ENCODE peak calls at places on chromosomes 12 and 14, in eight cellular contexts. One of them, this sample, is unnamed.

GRCh38 chr12:22916241-22916640 is 291.3 kb downstream of the ETNK1 start:
- DNase-seq in body of pancreas: no peak
- DNase-seq in activated B cell treated with CpG ODN at 0.5 μM for 24 hours: no peak
- DNase-seq in astrocyte of the spinal cord: no peak
- DNase-seq in GM10248: no peak
- DNase-seq in neural progenitor cell: no peak
- DNase-seq in AG04449: no peak
- DNase-seq in SK-N-SH: no peak
- DNase-seq in this sample: no peak

GRCh38 chr14:40601063-40601462 is 1005.6 kb upstream of the LRFN5 start:
- DNase-seq in body of pancreas: no peak
- DNase-seq in activated B cell treated with CpG ODN at 0.5 μM for 24 hours: no peak
- DNase-seq in astrocyte of the spinal cord: no peak
- DNase-seq in GM10248: no peak
- DNase-seq in neural progenitor cell: no peak
- DNase-seq in AG04449: no peak
- DNase-seq in SK-N-SH: no peak
- DNase-seq in this sample: no peak

GRCh38 chr12:26172478-26172877 is 22.9 kb upstream of the SSPN start:
- DNase-seq in body of pancreas: no peak
- DNase-seq in activated B cell treated with CpG ODN at 0.5 μM for 24 hours: no peak
- DNase-seq in astrocyte of the spinal cord: no peak
- DNase-seq in GM10248: no peak
- DNase-seq in neural progenitor cell: no peak
- DNase-seq in AG04449: no peak
- DNase-seq in SK-N-SH: no peak
- DNase-seq in this sample: no peak

GRCh38 chr14:59254911-59255545 is 66.6 kb downstream of the DAAM1 start:
- DNase-seq in body of pancreas: peak
- DNase-seq in activated B cell treated with CpG ODN at 0.5 μM for 24 hours: no peak
- DNase-seq in astrocyte of the spinal cord: peak
- DNase-seq in GM10248: peak
- DNase-seq in neural progenitor cell: no peak
- DNase-seq in AG04449: peak
- DNase-seq in SK-N-SH: peak
- DNase-seq in this sample: no peak

GRCh38 chr14:90624228-90624627 is 192.0 kb downstream of the TTC7B start:
- DNase-seq in body of pancreas: peak
- DNase-seq in activated B cell treated with CpG ODN at 0.5 μM for 24 hours: no peak
- DNase-seq in astrocyte of the spinal cord: peak
- DNase-seq in GM10248: no peak
- DNase-seq in neural progenitor cell: no peak
- DNase-seq in AG04449: no peak
- DNase-seq in SK-N-SH: no peak
- DNase-seq in this sample: no peak

GRCh38 chr14:29671034-29671433 is 256.6 kb downstream of the PRKD1 start:
- DNase-seq in body of pancreas: no peak
- DNase-seq in activated B cell treated with CpG ODN at 0.5 μM for 24 hours: no peak
- DNase-seq in astrocyte of the spinal cord: peak
- DNase-seq in GM10248: no peak
- DNase-seq in neural progenitor cell: no peak
- DNase-seq in AG04449: peak
- DNase-seq in SK-N-SH: no peak
- DNase-seq in this sample: no peak

GRCh38 chr12:51904951-51905471 is 2.3 kb upstream of the ACVRL1 start:
- DNase-seq in body of pancreas: peak
- DNase-seq in activated B cell treated with CpG ODN at 0.5 μM for 24 hours: no peak
- DNase-seq in astrocyte of the spinal cord: no peak
- DNase-seq in GM10248: no peak
- DNase-seq in neural progenitor cell: no peak
- DNase-seq in AG04449: no peak
- DNase-seq in SK-N-SH: peak
- DNase-seq in this sample: no peak

GRCh38 chr14:100398044-100398443 is 74.9 kb downstream of the SLC25A47 start:
- DNase-seq in body of pancreas: no peak
- DNase-seq in activated B cell treated with CpG ODN at 0.5 μM for 24 hours: no peak
- DNase-seq in astrocyte of the spinal cord: no peak
- DNase-seq in GM10248: no peak
- DNase-seq in neural progenitor cell: peak
- DNase-seq in AG04449: no peak
- DNase-seq in SK-N-SH: no peak
- DNase-seq in this sample: no peak

GRCh38 chr14:27366596-27366995 is 768.8 kb upstream of the NOVA1 start:
- DNase-seq in body of pancreas: no peak
- DNase-seq in activated B cell treated with CpG ODN at 0.5 μM for 24 hours: no peak
- DNase-seq in astrocyte of the spinal cord: no peak
- DNase-seq in GM10248: no peak
- DNase-seq in neural progenitor cell: no peak
- DNase-seq in AG04449: no peak
- DNase-seq in SK-N-SH: no peak
- DNase-seq in this sample: no peak

GRCh38 chr12:113273053-113273725 is 51.9 kb downstream of the TPCN1 start:
- DNase-seq in body of pancreas: no peak
- DNase-seq in activated B cell treated with CpG ODN at 0.5 μM for 24 hours: no peak
- DNase-seq in astrocyte of the spinal cord: no peak
- DNase-seq in GM10248: no peak
- DNase-seq in neural progenitor cell: no peak
- DNase-seq in AG04449: no peak
- DNase-seq in SK-N-SH: no peak
- DNase-seq in this sample: no peak

GRCh38 chr14:29421156-29421728 is 506.4 kb downstream of the PRKD1 start:
- DNase-seq in body of pancreas: no peak
- DNase-seq in activated B cell treated with CpG ODN at 0.5 μM for 24 hours: no peak
- DNase-seq in astrocyte of the spinal cord: no peak
- DNase-seq in GM10248: no peak
- DNase-seq in neural progenitor cell: no peak
- DNase-seq in AG04449: no peak
- DNase-seq in SK-N-SH: no peak
- DNase-seq in this sample: no peak

GRCh38 chr12:21659383-21659782 is 1.7 kb upstream of the LDHB start:
- DNase-seq in body of pancreas: no peak
- DNase-seq in activated B cell treated with CpG ODN at 0.5 μM for 24 hours: no peak
- DNase-seq in astrocyte of the spinal cord: no peak
- DNase-seq in GM10248: no peak
- DNase-seq in neural progenitor cell: no peak
- DNase-seq in AG04449: no peak
- DNase-seq in SK-N-SH: no peak
- DNase-seq in this sample: no peak
- TF ChIP-seq CTCF in body of pancreas: no peak
- TF ChIP-seq CTCF in activated B cell treated with CpG ODN at 0.5 μM for 24 hours: no peak
- TF ChIP-seq CTCF in astrocyte of the spinal cord: no peak
- TF ChIP-seq CTCF in GM10248: no peak
- TF ChIP-seq CTCF in neural progenitor cell: peak
- TF ChIP-seq CTCF in AG04449: no peak
- TF ChIP-seq CTCF in SK-N-SH: peak
- TF ChIP-seq CTCF in this sample: no peak

DNA sequence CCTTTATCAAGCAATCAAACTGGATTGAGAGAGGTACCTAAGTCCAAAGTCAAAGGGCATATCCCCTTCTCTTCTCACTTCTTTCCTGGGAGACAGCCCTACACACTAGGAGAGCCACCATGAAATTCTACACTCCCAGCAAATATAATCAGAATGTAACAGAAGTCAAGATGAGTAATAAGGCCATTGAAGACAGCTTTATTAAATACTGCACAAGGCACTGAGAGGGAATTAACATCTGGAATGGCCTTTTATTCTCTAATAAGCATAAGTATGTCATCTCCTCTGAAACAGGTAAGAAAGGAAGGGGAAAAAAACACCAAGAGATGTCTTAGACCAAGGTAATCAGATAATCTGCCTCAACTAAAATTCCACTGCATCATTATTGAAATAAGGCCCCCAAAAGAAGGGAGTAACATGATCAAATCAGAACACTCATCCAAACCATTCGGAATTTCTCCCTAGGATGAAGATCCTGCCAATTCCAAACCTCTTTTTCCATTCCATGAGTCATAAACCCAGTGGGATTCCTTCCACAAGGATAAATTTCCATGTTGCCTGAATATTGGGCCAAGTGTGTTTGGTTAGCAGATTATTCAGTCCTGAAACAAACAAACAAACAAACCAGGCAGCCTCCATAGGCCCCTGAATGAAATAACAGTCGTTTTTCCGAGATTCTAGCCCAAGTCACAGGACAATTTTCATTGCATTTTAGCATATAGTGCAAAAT is 19.9 kb downstream of the SLC35F4 start:
- DNase-seq in body of pancreas: no peak
- DNase-seq in activated B cell treated with CpG ODN at 0.5 μM for 24 hours: no peak
- DNase-seq in astrocyte of the spinal cord: peak
- DNase-seq in GM10248: no peak
- DNase-seq in neural progenitor cell: no peak
- DNase-seq in AG04449: no peak
- DNase-seq in SK-N-SH: no peak
- DNase-seq in this sample: no peak
- TF ChIP-seq CTCF in body of pancreas: no peak
- TF ChIP-seq CTCF in activated B cell treated with CpG ODN at 0.5 μM for 24 hours: no peak
- TF ChIP-seq CTCF in astrocyte of the spinal cord: no peak
- TF ChIP-seq CTCF in GM10248: no peak
- TF ChIP-seq CTCF in neural progenitor cell: no peak
- TF ChIP-seq CTCF in AG04449: no peak
- TF ChIP-seq CTCF in SK-N-SH: no peak
- TF ChIP-seq CTCF in this sample: no peak

GRCh38 chr14:91714805-91715204 is 17.1 kb downstream of the CATSPERB start:
- DNase-seq in body of pancreas: no peak
- DNase-seq in activated B cell treated with CpG ODN at 0.5 μM for 24 hours: no peak
- DNase-seq in astrocyte of the spinal cord: no peak
- DNase-seq in GM10248: no peak
- DNase-seq in neural progenitor cell: peak
- DNase-seq in AG04449: no peak
- DNase-seq in SK-N-SH: no peak
- DNase-seq in this sample: no peak
- TF ChIP-seq CTCF in body of pancreas: no peak
- TF ChIP-seq CTCF in activated B cell treated with CpG ODN at 0.5 μM for 24 hours: no peak
- TF ChIP-seq CTCF in astrocyte of the spinal cord: no peak
- TF ChIP-seq CTCF in GM10248: no peak
- TF ChIP-seq CTCF in neural progenitor cell: peak
- TF ChIP-seq CTCF in AG04449: no peak
- TF ChIP-seq CTCF in SK-N-SH: no peak
- TF ChIP-seq CTCF in this sample: no peak

GRCh38 chr14:77613207-77613606 is 3.2 kb downstream of the SPTLC2 start:
- DNase-seq in body of pancreas: no peak
- DNase-seq in activated B cell treated with CpG ODN at 0.5 μM for 24 hours: no peak
- DNase-seq in astrocyte of the spinal cord: no peak
- DNase-seq in GM10248: no peak
- DNase-seq in neural progenitor cell: no peak
- DNase-seq in AG04449: no peak
- DNase-seq in SK-N-SH: no peak
- DNase-seq in this sample: no peak

GRCh38 chr14:77612011-77612620 is 4.3 kb downstream of the SPTLC2 start:
- DNase-seq in body of pancreas: no peak
- DNase-seq in activated B cell treated with CpG ODN at 0.5 μM for 24 hours: no peak
- DNase-seq in astrocyte of the spinal cord: peak
- DNase-seq in GM10248: no peak
- DNase-seq in neural progenitor cell: no peak
- DNase-seq in AG04449: peak
- DNase-seq in SK-N-SH: no peak
- DNase-seq in this sample: no peak

GRCh38 chr14:77607741-77608302 is 8.6 kb downstream of the SPTLC2 start:
- DNase-seq in body of pancreas: no peak
- DNase-seq in activated B cell treated with CpG ODN at 0.5 μM for 24 hours: no peak
- DNase-seq in astrocyte of the spinal cord: no peak
- DNase-seq in GM10248: no peak
- DNase-seq in neural progenitor cell: peak
- DNase-seq in AG04449: no peak
- DNase-seq in SK-N-SH: no peak
- DNase-seq in this sample: no peak

GRCh38 chr14:77610553-77610952 is 5.9 kb downstream of the SPTLC2 start:
- DNase-seq in body of pancreas: no peak
- DNase-seq in activated B cell treated with CpG ODN at 0.5 μM for 24 hours: no peak
- DNase-seq in astrocyte of the spinal cord: no peak
- DNase-seq in GM10248: no peak
- DNase-seq in neural progenitor cell: no peak
- DNase-seq in AG04449: no peak
- DNase-seq in SK-N-SH: no peak
- DNase-seq in this sample: no peak

GRCh38 chr14:77609902-77610301 is 6.5 kb downstream of the SPTLC2 start:
- DNase-seq in body of pancreas: no peak
- DNase-seq in activated B cell treated with CpG ODN at 0.5 μM for 24 hours: no peak
- DNase-seq in astrocyte of the spinal cord: no peak
- DNase-seq in GM10248: no peak
- DNase-seq in neural progenitor cell: no peak
- DNase-seq in AG04449: no peak
- DNase-seq in SK-N-SH: no peak
- DNase-seq in this sample: no peak
- TF ChIP-seq CTCF in body of pancreas: no peak
- TF ChIP-seq CTCF in activated B cell treated with CpG ODN at 0.5 μM for 24 hours: no peak
- TF ChIP-seq CTCF in astrocyte of the spinal cord: no peak
- TF ChIP-seq CTCF in GM10248: no peak
- TF ChIP-seq CTCF in neural progenitor cell: no peak
- TF ChIP-seq CTCF in AG04449: no peak
- TF ChIP-seq CTCF in SK-N-SH: peak
- TF ChIP-seq CTCF in this sample: no peak

GRCh38 chr12:46682148-46682547 is 143.6 kb downstream of the SLC38A4 start:
- DNase-seq in body of pancreas: no peak
- DNase-seq in activated B cell treated with CpG ODN at 0.5 μM for 24 hours: no peak
- DNase-seq in astrocyte of the spinal cord: no peak
- DNase-seq in GM10248: no peak
- DNase-seq in neural progenitor cell: no peak
- DNase-seq in AG04449: no peak
- DNase-seq in SK-N-SH: no peak
- DNase-seq in this sample: no peak
- TF ChIP-seq CTCF in body of pancreas: no peak
- TF ChIP-seq CTCF in activated B cell treated with CpG ODN at 0.5 μM for 24 hours: no peak
- TF ChIP-seq CTCF in astrocyte of the spinal cord: no peak
- TF ChIP-seq CTCF in GM10248: no peak
- TF ChIP-seq CTCF in neural progenitor cell: no peak
- TF ChIP-seq CTCF in AG04449: no peak
- TF ChIP-seq CTCF in SK-N-SH: no peak
- TF ChIP-seq CTCF in this sample: no peak

GRCh38 chr14:93906341-93907329 is 20.5 kb upstream of the FAM181A start:
- DNase-seq in body of pancreas: peak
- DNase-seq in activated B cell treated with CpG ODN at 0.5 μM for 24 hours: no peak
- DNase-seq in astrocyte of the spinal cord: peak
- DNase-seq in GM10248: peak
- DNase-seq in neural progenitor cell: peak
- DNase-seq in AG04449: no peak
- DNase-seq in SK-N-SH: peak
- DNase-seq in this sample: no peak
- TF ChIP-seq CTCF in body of pancreas: peak
- TF ChIP-seq CTCF in activated B cell treated with CpG ODN at 0.5 μM for 24 hours: no peak
- TF ChIP-seq CTCF in astrocyte of the spinal cord: peak
- TF ChIP-seq CTCF in GM10248: peak
- TF ChIP-seq CTCF in neural progenitor cell: peak
- TF ChIP-seq CTCF in AG04449: peak
- TF ChIP-seq CTCF in SK-N-SH: peak
- TF ChIP-seq CTCF in this sample: no peak

GRCh38 chr12:81252228-81252627 is 174.3 kb downstream of the ACSS3 start:
- DNase-seq in body of pancreas: no peak
- DNase-seq in activated B cell treated with CpG ODN at 0.5 μM for 24 hours: no peak
- DNase-seq in astrocyte of the spinal cord: no peak
- DNase-seq in GM10248: no peak
- DNase-seq in neural progenitor cell: no peak
- DNase-seq in AG04449: no peak
- DNase-seq in SK-N-SH: no peak
- DNase-seq in this sample: no peak
- TF ChIP-seq CTCF in body of pancreas: no peak
- TF ChIP-seq CTCF in activated B cell treated with CpG ODN at 0.5 μM for 24 hours: no peak
- TF ChIP-seq CTCF in astrocyte of the spinal cord: no peak
- TF ChIP-seq CTCF in GM10248: no peak
- TF ChIP-seq CTCF in neural progenitor cell: no peak
- TF ChIP-seq CTCF in AG04449: no peak
- TF ChIP-seq CTCF in SK-N-SH: no peak
- TF ChIP-seq CTCF in this sample: no peak